ENCODE peak calls at places on chromosomes 11 and 22, in four cellular contexts. C, P, F and G are unnamed samples.

GRCh38 chr11:1559103-1559951 is 12.7 kb downstream of the DUSP8 start:
- DNase-seq in C (peak), P (peak), F (peak), G (peak)

GRCh38 chr11:100672483-100673038 is 14.5 kb upstream of the ARHGAP42 start:
- DNase-seq in C (no peak), P (no peak), F (no peak), G (no peak)

GRCh38 chr22:46079093-46079860 is 71.0 kb upstream of the PPARA start:
- DNase-seq in C (no peak), P (no peak), F (no peak), G (no peak)

GRCh38 chr22:19995611-19996339 is 20.8 kb downstream of the ARVCF start:
- DNase-seq in C (no peak), P (no peak), F (no peak), G (peak)

GRCh38 chr22:37275622-37276021 is 6.7 kb upstream of the CYTH4 start:
- DNase-seq in C (no peak), P (peak), F (no peak), G (no peak)

GRCh38 chr11:118621071-118621815 is 13.8 kb downstream of the PHLDB1 start:
- DNase-seq in C (peak), P (peak), F (peak), G (peak)

GRCh38 chr22:19880786-19881569 is 26.3 kb upstream of the GNB1L start:
- DNase-seq in C (peak), P (peak), F (no peak), G (peak)

GRCh38 chr22:23060612-23061400 is 9.5 kb upstream of the GNAZ start:
- DNase-seq in C (peak), P (peak), F (no peak), G (no peak)

GRCh38 chr11:100730266-100730665 is 43.2 kb downstream of the ARHGAP42 start:
- DNase-seq in C (no peak), P (no peak), F (no peak), G (no peak)

GRCh38 chr11:86574493-86575207 is 97.8 kb downstream of the ME3 start:
- DNase-seq in C (no peak), P (no peak), F (no peak), G (no peak)

GRCh38 chr11:67314218-67314617 is 10.9 kb downstream of the SSH3 start:
- DNase-seq in C (no peak), P (no peak), F (no peak), G (no peak)

GRCh38 chr11:100354736-100355135 is 332.4 kb upstream of the ARHGAP42 start:
- DNase-seq in C (no peak), P (no peak), F (no peak), G (no peak)

GRCh38 chr11:47057374-47057773 is 119.3 kb downstream of the ARFGAP2 start:
- DNase-seq in C (no peak), P (no peak), F (no peak), G (no peak)

GRCh38 chr22:36874731-36875130 is 13.9 kb downstream of the NCF4 start:
- DNase-seq in C (no peak), P (no peak), F (no peak), G (no peak)

GRCh38 chr11:65782816-65783228 is 2.0 kb upstream of the AP5B1 start:
- DNase-seq in C (no peak), P (peak), F (no peak), G (no peak)

GRCh38 chr22:50274311-50274710 is 4.1 kb upstream of the MAPK11 start:
- DNase-seq in C (peak), P (peak), F (peak), G (no peak)

GRCh38 chr11:45411221-45411946 is 125.2 kb upstream of the SYT13 start:
- DNase-seq in C (no peak), P (no peak), F (no peak), G (peak)

GRCh38 chr11:69337211-69337721 is 43.3 kb downstream of the MYEOV start:
- DNase-seq in C (no peak), P (no peak), F (no peak), G (no peak)

GRCh38 chr11:3104051-3104714 is 47.0 kb upstream of the CARS1 start:
- DNase-seq in C (no peak), P (peak), F (no peak), G (no peak)

GRCh38 chr22:30312053-30312452 is 14.7 kb downstream of the TBC1D10A start:
- DNase-seq in C (no peak), P (no peak), F (no peak), G (peak)

GRCh38 chr11:33257897-33258630 is 883 bp downstream of the HIPK3 start:
- DNase-seq in C (peak), P (peak), F (peak), G (peak)

GRCh38 chr11:120608760-120609211 is 97.2 kb downstream of the GRIK4 start:
- DNase-seq in C (no peak), P (peak), F (no peak), G (peak)

GRCh38 chr22:22519591-22519990 is 479 bp downstream of the ZNF280A start:
- DNase-seq in C (no peak), P (peak), F (no peak), G (no peak)

GRCh38 chr11:65133724-65134123 is 595 bp downstream of the SYVN1 start:
- DNase-seq in C (peak), P (no peak), F (no peak), G (no peak)

GRCh38 chr11:121894581-121894980 is 221.4 kb downstream of the BLID start:
- DNase-seq in C (no peak), P (no peak), F (no peak), G (peak)

GRCh38 chr11:78643676-78644056 is 69.0 kb upstream of the NARS2 start:
- DNase-seq in C (no peak), P (no peak), F (no peak), G (no peak)

GRCh38 chr11:128226106-128226716 is 361.1 kb downstream of the ETS1 start:
- DNase-seq in C (no peak), P (no peak), F (no peak), G (no peak)

GRCh38 chr11:9266132-9266736 is 1.1 kb upstream of the DENND5A start:
- DNase-seq in C (no peak), P (no peak), F (no peak), G (no peak)

GRCh38 chr22:22520020-22520656 is at the start of gene ZNF280A:
- DNase-seq in C (no peak), P (peak), F (no peak), G (peak)

GRCh38 chr11:132187814-132188213 is 817.4 kb downstream of the NTM start:
- DNase-seq in C (no peak), P (no peak), F (no peak), G (peak)

GRCh38 chr22:50733521-50734342 is 4.3 kb upstream of the ACR start:
- DNase-seq in C (peak), P (peak), F (peak), G (peak)

GRCh38 chr11:11519184-11519583 is 102.6 kb downstream of the GALNT18 start:
- DNase-seq in C (no peak), P (peak), F (no peak), G (no peak)

GRCh38 chr11:7964873-7965272 is 374 bp downstream of the NLRP10 start:
- DNase-seq in C (no peak), P (no peak), F (no peak), G (peak)

GRCh38 chr11:12674571-12674935 is 332 bp downstream of the TEAD1 start:
- DNase-seq in C (peak), P (peak), F (no peak), G (no peak)

GRCh38 chr22:43858156-43858895 is 4.0 kb downstream of the SULT4A1 start:
- DNase-seq in C (no peak), P (no peak), F (no peak), G (no peak)

GRCh38 chr11:68677432-68677831 is 6.9 kb upstream of the GAL start:
- DNase-seq in C (peak), P (peak), F (no peak), G (peak)

GRCh38 chr11:88338223-88338661 is 706 bp upstream of the CTSC start:
- DNase-seq in C (peak), P (peak), F (peak), G (no peak)

GRCh38 chr22:36528336-36528735 is 630 bp downstream of the EIF3D start:
- DNase-seq in C (no peak), P (peak), F (no peak), G (no peak)

GRCh38 chr11:73972620-73973449 is 9.8 kb downstream of the UCP2 start:
- DNase-seq in C (no peak), P (peak), F (no peak), G (no peak)